ENCODE peak calls at places on chromosomes 2 and 18, in four cellular contexts. W is IMR-90, X is K562, S is GM12878. K is an unnamed sample.

GRCh38 chr2:39728941-39729351 is 50.1 kb downstream of the THUMPD2 start:
- DNase-seq in X (peak), S (no peak), W (peak), K (peak)

GRCh38 chr2:109616184-109616583 is 2.0 kb downstream of the SOWAHC start:
- DNase-seq in W (no peak), X (no peak), S (no peak), K (no peak)

GRCh38 chr2:38091757-38092156 is 15.8 kb upstream of the CYP1B1 start:
- DNase-seq in S (no peak), W (no peak), X (no peak), K (no peak)

GRCh38 chr18:11323359-11323819 is 174.0 kb upstream of the PIEZO2 start:
- DNase-seq in X (no peak), W (peak), S (no peak), K (no peak)

GRCh38 chr2:204051476-204051875 is 114.9 kb downstream of the ICOS start:
- DNase-seq in S (no peak), X (peak), W (no peak), K (peak)

GRCh38 chr2:128516938-128517337 is 198.3 kb upstream of the HS6ST1 start:
- DNase-seq in S (no peak), W (no peak), X (no peak), K (no peak)

GRCh38 chr2:69625078-69625788 is 18.3 kb downstream of the AAK1 start:
- DNase-seq in X (no peak), W (peak), S (no peak), K (peak)

GRCh38 chr2:112155331-112156151 is 17.4 kb downstream of the FBLN7 start:
- DNase-seq in S (no peak), W (no peak), X (no peak), K (peak)

GRCh38 chr18:80157708-80158343 is 48.8 kb downstream of the ADNP2 start:
- DNase-seq in X (peak), S (peak), W (peak), K (peak)

GRCh38 chr2:136356111-136357033 is 238.4 kb upstream of the CXCR4 start:
- DNase-seq in W (no peak), X (no peak), S (no peak), K (no peak)

GRCh38 chr18:9933865-9934264 is 20.0 kb downstream of the VAPA start:
- DNase-seq in X (no peak), W (no peak), S (no peak), K (no peak)

GRCh38 chr2:141557329-141558098 is 573.3 kb downstream of the LRP1B start:
- DNase-seq in X (no peak), W (peak), S (no peak), K (peak)

GRCh38 chr2:112020561-112020960 is 34.5 kb upstream of the TMEM87B start:
- DNase-seq in X (no peak), W (no peak), S (no peak), K (no peak)

GRCh38 chr18:47754311-47755101 is 176.0 kb downstream of the SMAD2 start:
- DNase-seq in X (peak), S (no peak), W (no peak), K (peak)

GRCh38 chr18:56727399-56727798 is 76.2 kb downstream of the WDR7 start:
- DNase-seq in W (no peak), S (no peak), X (no peak), K (no peak)

GRCh38 chr2:120367649-120368048 is 21.7 kb downstream of the INHBB start:
- DNase-seq in W (peak), X (no peak), S (no peak), K (peak)

GRCh38 chr18:76823574-76823973 is 1.2 kb downstream of the ZNF236 start:
- DNase-seq in S (no peak), X (peak), W (peak), K (no peak)

GRCh38 chr18:10241571-10241970 is 212.9 kb upstream of the APCDD1 start:
- DNase-seq in S (no peak), W (no peak), X (no peak), K (peak)

GRCh38 chr2:33354981-33355380 is 121.5 kb upstream of the RASGRP3 start:
- DNase-seq in X (no peak), S (no peak), W (peak), K (no peak)

GRCh38 chr2:239561448-239562001 is 160.7 kb upstream of the HDAC4 start:
- DNase-seq in S (no peak), X (no peak), W (no peak), K (no peak)
- TF ChIP-seq FOS in S (no peak), X (no peak), W (no peak), K (no peak)

GRCh38 chr2:30235008-30235655 is 3.8 kb downstream of the LBH start:
- DNase-seq in X (no peak), S (no peak), W (peak), K (no peak)

GRCh38 chr2:30232801-30233130 is 1.4 kb downstream of the LBH start:
- DNase-seq in X (no peak), S (no peak), W (no peak), K (no peak)

GRCh38 chr2:30235859-30236535 is 4.7 kb downstream of the LBH start:
- DNase-seq in S (no peak), W (no peak), X (no peak), K (no peak)

GRCh38 chr2:30233142-30233961 is 2.0 kb downstream of the LBH start:
- DNase-seq in X (peak), S (no peak), W (no peak), K (no peak)

GRCh38 chr2:30234180-30234971 is 3.0 kb downstream of the LBH start:
- DNase-seq in W (peak), S (no peak), X (no peak), K (peak)
- H3K4me3 ChIP-seq in W (peak), S (peak), X (no peak), K (no peak)

DNA sequence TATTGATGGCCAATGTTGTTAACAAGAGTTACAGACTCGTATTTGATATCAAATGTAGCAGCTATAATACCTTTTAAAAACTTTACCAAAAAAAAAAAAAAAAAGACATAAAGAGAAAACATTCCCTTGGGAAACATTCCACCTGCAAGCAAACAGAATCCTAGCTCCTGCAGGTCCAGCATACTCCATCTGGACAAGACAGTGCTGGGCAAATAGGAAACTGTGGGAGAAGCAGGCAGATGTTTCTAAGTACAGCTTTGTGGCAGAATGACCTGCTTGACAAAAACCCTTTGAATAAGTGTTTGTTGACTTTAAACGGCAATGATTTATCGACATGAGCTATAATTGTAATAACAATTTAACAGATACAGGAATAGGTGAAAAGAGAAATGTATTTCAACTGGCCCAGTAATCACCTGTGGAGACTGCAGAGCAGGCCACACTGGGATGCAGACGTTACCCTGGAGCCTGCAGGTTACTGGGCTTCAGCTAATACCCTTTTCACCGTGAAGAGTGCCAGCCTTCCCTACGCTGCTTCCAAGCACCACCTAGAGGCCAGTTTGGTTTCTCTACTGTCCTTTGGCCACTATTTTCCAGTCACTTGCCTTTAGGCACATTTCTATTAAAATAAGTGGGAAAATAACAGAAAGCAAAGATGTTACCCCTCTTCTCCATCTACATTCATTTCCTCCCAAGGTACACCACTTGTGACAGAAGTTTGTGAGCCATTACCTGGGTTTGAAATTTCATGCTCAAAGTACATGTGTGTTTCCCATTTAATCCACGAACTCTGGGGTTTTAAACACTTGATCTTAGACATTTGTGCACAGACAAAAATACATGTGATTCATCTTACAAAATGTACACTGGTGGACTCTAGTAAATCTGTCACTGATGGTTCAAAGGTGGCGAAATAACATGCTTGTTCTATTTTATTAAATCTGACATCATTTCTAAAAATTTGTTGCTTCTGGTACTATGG is 96.9 kb upstream of the ZNF397 start:
- DNase-seq in S (no peak), W (peak), X (peak), K (peak)
- TF ChIP-seq CTCF in S (peak), W (peak), X (peak), K (peak)

GRCh38 chr2:189763908-189764661 is 1.5 kb upstream of the OSGEPL1 start:
- DNase-seq in W (peak), X (no peak), S (no peak), K (no peak)
- TF ChIP-seq FOS in W (no peak), X (no peak), S (no peak), K (no peak)